ENCODE peak calls at places on chromosomes 3 and 15, in four cellular contexts. S is stimulated activated CD4-positive, alpha-beta T cell treated with anti-CD3 and anti-CD28 coated beads, Interleukin-15, amount 100 ng/mL, for 1 hour; Z is GM12865; I is GM23248. F is an unnamed sample.

GRCh38 chr15:70827721-70828120 is 26.2 kb downstream of the LARP6 start:
- DNase-seq in S (no peak), Z (no peak), I (no peak), F (peak)

GRCh38 chr3:133393691-133394474 is 6.0 kb upstream of the BFSP2 start:
- DNase-seq in S (no peak), Z (no peak), I (peak), F (no peak)

GRCh38 chr15:40252438-40253178 is 13.7 kb downstream of the PAK6 start:
- DNase-seq in S (no peak), Z (no peak), I (peak), F (peak)

GRCh38 chr3:10017636-10018292 is 8.5 kb upstream of the FANCD2 start:
- DNase-seq in S (no peak), Z (no peak), I (peak), F (no peak)

GRCh38 chr15:56815247-56815646 is 81.9 kb upstream of the ZNF280D start:
- DNase-seq in S (no peak), Z (no peak), I (no peak), F (peak)

GRCh38 chr3:183386651-183387050 is 41.8 kb downstream of the MCF2L2 start:
- DNase-seq in S (no peak), Z (no peak), I (no peak), F (no peak)

GRCh38 chr3:113211370-113212154 is at the start of gene BOC:
- DNase-seq in S (no peak), Z (no peak), I (peak), F (peak)

GRCh38 chr15:81548350-81549116 is 174.5 kb upstream of the TMC3 start:
- DNase-seq in S (no peak), Z (no peak), I (peak), F (no peak)

GRCh38 chr15:70195808-70196304 is 98.1 kb upstream of the TLE3 start:
- DNase-seq in S (no peak), Z (no peak), I (peak), F (no peak)

GRCh38 chr3:54122802-54123537 is 618 bp downstream of the CACNA2D3 start:
- DNase-seq in S (no peak), Z (no peak), I (no peak), F (no peak)

GRCh38 chr3:48500656-48501055 is 3.3 kb downstream of the SHISA5 start:
- DNase-seq in S (no peak), Z (no peak), I (no peak), F (no peak)

GRCh38 chr15:94070341-94071275 is 160.8 kb upstream of the MCTP2 start:
- DNase-seq in S (no peak), Z (peak), I (peak), F (no peak)

GRCh38 chr3:169104541-169104940 is 559.0 kb downstream of the MECOM start:
- DNase-seq in S (no peak), Z (no peak), I (peak), F (no peak)

GRCh38 chr3:191329654-191330308 is 545 bp downstream of the UTS2B start:
- DNase-seq in S (no peak), Z (peak), I (peak), F (peak)

GRCh38 chr3:102174832-102175374 is 259.9 kb upstream of the ZPLD1 start:
- DNase-seq in S (no peak), Z (no peak), I (no peak), F (peak)

GRCh38 chr15:84634228-84634837 is 19.8 kb downstream of the WDR73 start:
- DNase-seq in S (no peak), Z (no peak), I (no peak), F (no peak)

GRCh38 chr3:129794319-129795201 is 99.0 kb downstream of the TMCC1 start:
- DNase-seq in S (no peak), Z (peak), I (peak), F (peak)

GRCh38 chr3:38221005-38221404 is 44.6 kb upstream of the SLC22A13 start:
- DNase-seq in S (no peak), Z (no peak), I (no peak), F (no peak)

GRCh38 chr3:117019082-117019713 is 309.6 kb downstream of the TUSC7 start:
- DNase-seq in S (no peak), Z (peak), I (peak), F (peak)